ENCODE peak calls at places on chromosomes 6 and 20, in four cellular contexts. R, H, C and B are unnamed samples.

GRCh38 chr6:122429328-122429727 is 29.9 kb downstream of the HSF2 start:
- DNase-seq in R (no peak), H (no peak), C (no peak), B (no peak)

GRCh38 chr20:23320317-23320716 is 30.3 kb upstream of the NXT1 start:
- DNase-seq in R (no peak), H (peak; percentile 3), C (no peak), B (no peak)

GRCh38 chr6:69974193-69974592 is 107.8 kb downstream of the COL19A1 start:
- DNase-seq in R (no peak), H (peak; percentile 26), C (no peak), B (no peak)

GRCh38 chr20:51122931-51123658 is 100.2 kb upstream of the KCNG1 start:
- DNase-seq in R (no peak), H (no peak), C (no peak), B (no peak)

GRCh38 chr6:102488729-102489128 is 1095.2 kb downstream of the GRIK2 start:
- DNase-seq in R (no peak), H (peak; percentile 72), C (no peak), B (no peak)

GRCh38 chr20:63096681-63097335 is 90.0 kb upstream of the BHLHE23 start:
- DNase-seq in R (no peak), H (no peak), C (no peak), B (no peak)

GRCh38 chr6:167550936-167551633 is 226.2 kb downstream of the TTLL2 start:
- DNase-seq in R (no peak), H (no peak), C (no peak), B (no peak)

GRCh38 chr20:51667002-51667408 is 101.2 kb downstream of the ATP9A start:
- DNase-seq in R (no peak), H (no peak), C (no peak), B (no peak)

GRCh38 chr20:49674383-49675352 is 39.0 kb downstream of the B4GALT5 start:
- DNase-seq in R (peak; percentile 60), H (peak; percentile 88), C (no peak), B (no peak)

GRCh38 chr20:47720636-47721427 is 64.4 kb downstream of the SULF2 start:
- DNase-seq in R (no peak), H (peak; percentile 89), C (no peak), B (no peak)

GRCh38 chr6:164826831-164827468 is 482.5 kb downstream of the C6orf118 start:
- DNase-seq in R (peak; percentile 21), H (peak; percentile 50), C (no peak), B (no peak)

GRCh38 chr6:154276810-154277577 is 79.6 kb downstream of the IPCEF1 start:
- DNase-seq in R (no peak), H (peak; percentile 46), C (peak; percentile 38), B (peak; percentile 39)

GRCh38 chr20:62617711-62618483 is 24.4 kb upstream of the SLCO4A1 start:
- DNase-seq in R (peak; percentile 69), H (peak; percentile 11), C (no peak), B (peak; percentile 62)

GRCh38 chr6:101294676-101295075 is 98.8 kb upstream of the GRIK2 start:
- DNase-seq in R (no peak), H (peak; percentile 59), C (no peak), B (no peak)

GRCh38 chr6:35955521-35955920 is 34.6 kb upstream of the SRPK1 start:
- DNase-seq in R (no peak), H (no peak), C (no peak), B (no peak)

GRCh38 chr6:166747644-166748595 is 120.9 kb upstream of the RPS6KA2 start:
- DNase-seq in R (peak; percentile 25), H (no peak), C (no peak), B (no peak)

GRCh38 chr20:37902504-37903313 is at the start of gene VSTM2L:
- DNase-seq in R (peak; percentile 23), H (peak; percentile 79), C (no peak), B (peak; percentile 75)

GRCh38 chr6:50791900-50792508 is 26.7 kb upstream of the TFAP2B start:
- DNase-seq in R (peak; percentile 1), H (peak; percentile 4), C (no peak), B (peak; percentile 29)

GRCh38 chr6:53199156-53199555 is 50.5 kb upstream of the GCM1 start:
- DNase-seq in R (no peak), H (no peak), C (peak; percentile 67), B (peak; percentile 49)

GRCh38 chr20:40687384-40688128 is 1.5 kb downstream of the MAFB start:
- DNase-seq in R (no peak), H (peak; percentile 35), C (no peak), B (peak; percentile 47)

GRCh38 chr6:87473419-87473903 is 687 bp downstream of the SLC35A1 start:
- DNase-seq in R (peak; percentile 8), H (peak; percentile 61), C (peak; percentile 12), B (peak; percentile 78)

GRCh38 chr6:164039954-164040375 is 625.4 kb downstream of the QKI start:
- DNase-seq in R (no peak), H (no peak), C (no peak), B (no peak)

GRCh38 chr20:21048841-21049273 is 57.3 kb downstream of the LINC00237 start:
- DNase-seq in R (peak; percentile 39), H (no peak), C (peak; percentile 1), B (peak; percentile 60)

GRCh38 chr20:36312724-36313441 is 6.7 kb downstream of the DLGAP4 start:
- DNase-seq in R (no peak), H (no peak), C (no peak), B (no peak)

GRCh38 chr20:13199279-13199678 is 21.8 kb upstream of the ISM1 start:
- DNase-seq in R (no peak), H (no peak), C (no peak), B (no peak)

GRCh38 chr20:62768234-62768814 is 27.9 kb upstream of the MRGBP start:
- DNase-seq in R (no peak), H (no peak), C (no peak), B (no peak)

GRCh38 chr6:138492113-138492512 is 7.2 kb downstream of the NHSL1 start:
- DNase-seq in R (no peak), H (no peak), C (no peak), B (no peak)

GRCh38 chr20:44010162-44010704 is 95.6 kb downstream of the TOX2 start:
- DNase-seq in R (no peak), H (no peak), C (no peak), B (no peak)

GRCh38 chr6:152085533-152085932 is 278.1 kb downstream of the ESR1 start:
- DNase-seq in R (no peak), H (peak; percentile 53), C (no peak), B (no peak)

GRCh38 chr20:46025376-46025783 is 3.6 kb upstream of the SLC12A5 start:
- DNase-seq in R (no peak), H (no peak), C (no peak), B (no peak)

GRCh38 chr6:116561377-116562018 is 7.9 kb downstream of the CALHM4 start:
- DNase-seq in R (peak; percentile 65), H (peak; percentile 51), C (peak; percentile 24), B (peak; percentile 63)

GRCh38 chr6:158367824-158368223 is 55.6 kb downstream of the TULP4 start:
- DNase-seq in R (no peak), H (no peak), C (no peak), B (no peak)

GRCh38 chr20:39605908-39606307 is 643.8 kb downstream of the DHX35 start:
- DNase-seq in R (no peak), H (no peak), C (no peak), B (no peak)

GRCh38 chr20:35446356-35447078 is 8.5 kb upstream of the GDF5 start:
- DNase-seq in R (no peak), H (no peak), C (no peak), B (no peak)

GRCh38 chr6:68651018-68651985 is 16.2 kb downstream of the ADGRB3 start:
- DNase-seq in R (no peak), H (peak; percentile 72), C (no peak), B (no peak)

GRCh38 chr6:124463271-124463670 is 499.0 kb upstream of the RNF217 start:
- DNase-seq in R (no peak), H (no peak), C (no peak), B (no peak)

GRCh38 chr6:93021235-93021909 is 398.0 kb downstream of the EPHA7 start:
- DNase-seq in R (no peak), H (no peak), C (no peak), B (no peak)

GRCh38 chr6:93017626-93018025 is 401.7 kb downstream of the EPHA7 start:
- DNase-seq in R (no peak), H (no peak), C (no peak), B (no peak)

GRCh38 chr6:93013054-93013453 is 406.3 kb downstream of the EPHA7 start:
- DNase-seq in R (no peak), H (no peak), C (no peak), B (no peak)

DNA sequence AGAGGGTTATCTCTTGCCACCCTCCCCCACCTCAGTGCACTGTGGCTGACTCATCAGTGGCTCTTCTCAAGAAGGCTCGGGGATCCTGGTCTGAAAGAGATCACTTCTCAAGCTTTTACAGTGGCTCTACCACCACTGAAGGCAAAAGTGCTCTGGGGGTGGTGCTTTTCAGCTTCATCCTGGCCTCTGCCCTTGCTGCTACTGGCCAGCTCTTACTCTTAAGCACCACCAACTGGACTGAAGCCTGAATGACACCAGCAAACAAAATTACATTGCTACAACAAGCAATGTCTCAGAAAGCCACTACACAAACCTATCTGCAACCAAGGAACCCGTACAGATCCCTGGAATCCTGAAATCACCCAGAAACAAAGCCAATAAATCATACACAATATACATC is 402.1 kb downstream of the EPHA7 start:
- DNase-seq in R (no peak), H (no peak), C (no peak), B (no peak)
- TF ChIP-seq CTCF in R (no peak), H (no peak), C (no peak), B (no peak)

DNA sequence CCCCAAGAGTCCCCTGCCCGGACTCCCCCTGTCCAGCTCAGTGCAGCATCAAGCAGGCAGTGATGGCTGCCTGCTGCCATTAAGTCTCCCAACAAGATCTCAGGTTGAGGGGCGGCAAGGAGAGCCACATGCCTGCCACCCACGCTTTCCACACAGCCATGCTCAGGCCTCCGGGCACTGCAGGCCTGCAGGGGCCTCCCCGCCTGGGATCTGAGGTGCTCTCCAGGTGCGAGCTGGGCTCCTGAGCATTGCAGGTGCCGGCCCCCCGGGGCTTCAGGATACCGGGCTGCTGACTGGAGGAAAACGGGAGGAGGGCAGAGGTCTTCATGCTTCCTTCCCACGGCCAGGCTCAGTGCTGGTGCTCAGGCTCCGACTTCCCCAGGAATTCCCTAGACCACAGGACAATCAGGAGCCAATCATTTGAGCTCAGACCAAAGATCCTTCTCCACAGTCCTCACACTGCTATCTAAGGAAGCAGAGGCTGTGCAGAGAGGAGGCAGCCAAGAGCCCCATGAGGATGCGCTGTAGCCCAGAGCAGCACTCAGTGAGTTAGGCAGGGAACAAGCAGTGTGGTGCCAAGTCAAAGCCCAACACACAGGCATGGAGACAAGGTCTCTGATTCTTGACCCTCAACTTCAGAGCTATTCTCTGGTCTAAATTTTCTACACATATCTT is 52.7 kb downstream of the PYGB start:
- DNase-seq in R (no peak), H (peak; percentile 34), C (no peak), B (no peak)
- TF ChIP-seq CTCF in R (no peak), H (no peak), C (no peak), B (no peak)

GRCh38 chr20:4449977-4450715 is 271.6 kb upstream of the PRND start:
- DNase-seq in R (no peak), H (peak; percentile 58), C (no peak), B (no peak)
- TF ChIP-seq CTCF in R (no peak), H (peak; percentile 29), C (no peak), B (no peak)

GRCh38 chr20:1505871-1506270 is 14.7 kb upstream of the SIRPB2 start:
- DNase-seq in R (no peak), H (no peak), C (no peak), B (no peak)

GRCh38 chr20:1507276-1507675 is 16.1 kb upstream of the SIRPB2 start:
- DNase-seq in R (no peak), H (no peak), C (no peak), B (no peak)

GRCh38 chr20:1505361-1505760 is 14.1 kb upstream of the SIRPB2 start:
- DNase-seq in R (peak; percentile 68), H (peak; percentile 12), C (no peak), B (no peak)

GRCh38 chr20:1508576-1508975 is 17.4 kb upstream of the SIRPB2 start:
- DNase-seq in R (no peak), H (no peak), C (no peak), B (no peak)

GRCh38 chr20:1509237-1509636 is 18.0 kb upstream of the SIRPB2 start:
- DNase-seq in R (no peak), H (peak; percentile 11), C (no peak), B (peak; percentile 40)
- TF ChIP-seq CTCF in R (no peak), H (peak; percentile 28), C (peak; percentile 45), B (peak; percentile 53)